ENCODE peak calls at places on chromosomes 2 and 18, in ten cellular contexts. G is EL, T is NCI-H1417, O is GM04504, E is anterior cingulate cortex, X is fibroblast of pulmonary artery, S is KBM-7, B is C1 segment of cervical spinal cord, L is endodermal cell, H is tibial artery. N is an unnamed sample.

GRCh38 chr18:11585596-11585995 is 23.8 kb upstream of the SLC35G4 start:
- DNase-seq in X (no peak), O (no peak), S (no peak), B (no peak), E (no peak), L (no peak), T (no peak), G (no peak), H (no peak), N (no peak)

GRCh38 chr2:173872714-173873113 is 92.5 kb downstream of the SP3 start:
- DNase-seq in B (no peak), G (no peak), H (no peak), E (no peak), T (peak; percentile 0), L (no peak), O (no peak), S (no peak), X (no peak), N (no peak)

GRCh38 chr2:227862741-227863588 is 8.5 kb upstream of the DAW1 start:
- DNase-seq in T (no peak), X (peak; percentile 97), S (no peak), E (no peak), B (no peak), O (peak; percentile 55), L (peak; percentile 84), H (peak; percentile 71), G (peak; percentile 90), N (no peak)

GRCh38 chr2:219331560-219332213 is 857 bp downstream of the RESP18 start:
- DNase-seq in X (peak; percentile 45), H (no peak), O (no peak), T (no peak), B (no peak), E (peak; percentile 28), L (peak; percentile 92), G (no peak), S (no peak), N (no peak)

GRCh38 chr2:209495855-209496585 is 72.2 kb downstream of the MAP2 start:
- DNase-seq in H (no peak), S (no peak), G (peak; percentile 97), L (no peak), E (no peak), X (peak; percentile 99), O (peak; percentile 81), T (peak; percentile 96), B (no peak), N (no peak)

GRCh38 chr18:25921677-25922421 is 168.6 kb downstream of the SS18 start:
- DNase-seq in G (peak; percentile 37), X (peak; percentile 36), S (peak; percentile 73), L (peak; percentile 86), O (no peak), E (no peak), T (peak; percentile 61), B (no peak), H (no peak), N (no peak)

GRCh38 chr2:25417715-25418369 is 76.1 kb upstream of the DNMT3A start:
- DNase-seq in S (no peak), O (no peak), G (no peak), H (no peak), L (no peak), E (no peak), T (no peak), B (no peak), X (no peak), N (no peak)

GRCh38 chr2:79721966-79722365 is 209.1 kb downstream of the CTNNA2 start:
- DNase-seq in L (no peak), E (no peak), G (peak; percentile 56), H (no peak), B (no peak), O (no peak), S (no peak), X (no peak), T (no peak), N (no peak)

GRCh38 chr2:160859086-160859485 is 301.1 kb upstream of the TANK start:
- DNase-seq in T (peak; percentile 23), E (no peak), X (peak; percentile 46), L (no peak), H (no peak), O (no peak), B (no peak), S (no peak), G (no peak), N (no peak)

GRCh38 chr2:54757496-54757895 is 34.0 kb downstream of the EML6 start:
- DNase-seq in L (peak; percentile 62), H (no peak), G (peak; percentile 35), B (no peak), X (peak; percentile 64), E (no peak), O (no peak), S (peak; percentile 65), T (no peak), N (peak; percentile 27)

GRCh38 chr2:69589973-69590652 is 53.4 kb downstream of the AAK1 start:
- DNase-seq in B (no peak), L (no peak), T (no peak), O (no peak), E (no peak), S (no peak), G (no peak), X (peak; percentile 52), H (no peak), N (no peak)

GRCh38 chr2:55843096-55843991 is 80.2 kb downstream of the EFEMP1 start:
- DNase-seq in S (no peak), E (no peak), B (no peak), T (peak; percentile 82), X (peak; percentile 82), L (no peak), O (peak; percentile 99), H (no peak), G (peak; percentile 97), N (no peak)

GRCh38 chr2:188024811-188025210 is 266.9 kb upstream of the GULP1 start:
- DNase-seq in H (no peak), G (no peak), X (peak; percentile 6), B (no peak), T (no peak), O (no peak), E (no peak), L (no peak), S (no peak), N (no peak)

GRCh38 chr2:144354953-144355352 is 165.0 kb downstream of the ZEB2 start:
- DNase-seq in H (no peak), S (no peak), X (peak; percentile 69), O (no peak), T (no peak), L (no peak), G (peak; percentile 32), E (no peak), B (no peak), N (no peak)

GRCh38 chr18:64271264-64271663 is 122.4 kb upstream of the LINC00305 start:
- DNase-seq in E (no peak), L (no peak), X (no peak), O (no peak), G (no peak), H (no peak), S (no peak), B (no peak), T (peak; percentile 92), N (no peak)

GRCh38 chr18:73214970-73215369 is 347.2 kb upstream of the NETO1 start:
- DNase-seq in X (no peak), L (no peak), B (no peak), O (no peak), H (no peak), E (no peak), T (no peak), G (no peak), S (no peak), N (no peak)

GRCh38 chr2:42830922-42831574 is 38.7 kb upstream of the HAAO start:
- DNase-seq in L (no peak), H (no peak), X (no peak), O (no peak), G (no peak), T (peak; percentile 71), E (no peak), S (no peak), B (no peak), N (no peak)

GRCh38 chr2:140122001-140122400 is 1341.8 kb upstream of the NXPH2 start:
- DNase-seq in X (peak; percentile 4), S (no peak), O (no peak), B (no peak), G (no peak), T (no peak), H (no peak), L (no peak), E (no peak), N (no peak)

GRCh38 chr2:230787101-230787500 is 74.5 kb downstream of the CAB39 start:
- DNase-seq in L (no peak), G (no peak), T (no peak), X (no peak), O (no peak), S (no peak), H (no peak), B (no peak), E (no peak), N (no peak)

N was measured in occipital lobe.